ENCODE peak calls at places on chromosomes 13 and 19, in eight cellular contexts. X is hypothalamus; S is effector CD8-positive, alpha-beta T cell; F is uterus; L is activated T-cell treated with anti-CD3 and anti-CD28 coated beads, Interleukin-2, amount 50 U/mL, for 48 hours; O is B cell; V is IMR-90; B is NCI-H1417. R is an unnamed sample.

GRCh38 chr19:47152632-47153031 is 22.0 kb downstream of the SAE1 start:
- DNase-seq in L (no peak), F (no peak), S (no peak), B (no peak), X (no peak), O (no peak), V (peak), R (no peak)

GRCh38 chr19:35712529-35712909 is 5.3 kb upstream of the KMT2B start:
- DNase-seq in L (peak), O (no peak), V (no peak), X (no peak), B (no peak), F (no peak), S (no peak), R (no peak)

GRCh38 chr19:31875550-31875949 is 469.9 kb upstream of the ZNF507 start:
- DNase-seq in L (no peak), O (no peak), X (no peak), F (no peak), S (no peak), B (no peak), V (no peak), R (no peak)

GRCh38 chr13:49669735-49670309 is 21.5 kb downstream of the EBPL start:
- DNase-seq in S (no peak), V (peak), L (no peak), F (peak), B (peak), X (no peak), O (peak), R (no peak)

GRCh38 chr19:52230685-52231084 is 38.7 kb upstream of the ZNF766 start:
- DNase-seq in S (no peak), X (no peak), F (no peak), L (no peak), B (no peak), V (no peak), O (no peak), R (no peak)

GRCh38 chr19:37986048-37986750 is 79.2 kb downstream of the SIPA1L3 start:
- DNase-seq in L (no peak), S (no peak), V (no peak), B (no peak), F (no peak), X (no peak), O (peak), R (no peak)

GRCh38 chr13:80047406-80047805 is 293.5 kb downstream of the SPRY2 start:
- DNase-seq in X (no peak), V (peak), L (no peak), S (no peak), O (no peak), B (no peak), F (no peak), R (no peak)

GRCh38 chr19:48799358-48800300 is 11.2 kb downstream of the BCAT2 start:
- DNase-seq in F (no peak), X (no peak), S (no peak), B (no peak), V (no peak), L (no peak), O (no peak), R (no peak)

GRCh38 chr19:14440049-14440448 is 6.9 kb downstream of the PKN1 start:
- DNase-seq in O (peak), F (peak), V (no peak), L (peak), B (no peak), S (peak), X (no peak), R (peak)

GRCh38 chr19:18433039-18433691 is 4.8 kb downstream of the ISYNA1 start:
- DNase-seq in S (peak), L (peak), B (no peak), X (no peak), V (no peak), F (peak), O (peak), R (no peak)

R was measured in aorta.